ENCODE peak calls at places on chromosomes 3 and 15, in eight cellular contexts. One of them, this sample, is unnamed.

GRCh38 chr3:49872801-49873281 is 3.1 kb upstream of the CAMKV start:
- DNase-seq in HS-5: no peak
- DNase-seq in cardiac fibroblast: no peak
- DNase-seq in thoracic aorta: no peak
- DNase-seq in fibroblast of lung: no peak
- DNase-seq in AG04450: no peak
- DNase-seq in NCI-H187 treated with DMSO at 0.1 percent for 48 hours: no peak
- DNase-seq in LHCN-M2: peak
- DNase-seq in this sample: no peak

GRCh38 chr3:38916706-38917105 is 100.7 kb upstream of the SCN10A start:
- DNase-seq in fibroblast of lung: peak
- DNase-seq in NCI-H187 treated with DMSO at 0.1 percent for 48 hours: no peak
- DNase-seq in thoracic aorta: no peak
- DNase-seq in HS-5: peak
- DNase-seq in AG04450: no peak
- DNase-seq in cardiac fibroblast: peak
- DNase-seq in LHCN-M2: peak
- DNase-seq in this sample: no peak

GRCh38 chr3:55609230-55610100 is 122.4 kb upstream of the WNT5A start:
- DNase-seq in cardiac fibroblast: no peak
- DNase-seq in LHCN-M2: no peak
- DNase-seq in NCI-H187 treated with DMSO at 0.1 percent for 48 hours: no peak
- DNase-seq in fibroblast of lung: no peak
- DNase-seq in HS-5: no peak
- DNase-seq in AG04450: no peak
- DNase-seq in thoracic aorta: no peak
- DNase-seq in this sample: no peak

GRCh38 chr3:62604301-62604700 is 231.0 kb upstream of the FEZF2 start:
- DNase-seq in NCI-H187 treated with DMSO at 0.1 percent for 48 hours: no peak
- DNase-seq in HS-5: peak
- DNase-seq in AG04450: no peak
- DNase-seq in fibroblast of lung: peak
- DNase-seq in cardiac fibroblast: peak
- DNase-seq in LHCN-M2: peak
- DNase-seq in thoracic aorta: no peak
- DNase-seq in this sample: no peak

GRCh38 chr3:114624676-114625181 is 330.9 kb downstream of the TIGIT start:
- DNase-seq in LHCN-M2: peak
- DNase-seq in NCI-H187 treated with DMSO at 0.1 percent for 48 hours: no peak
- DNase-seq in cardiac fibroblast: peak
- DNase-seq in HS-5: peak
- DNase-seq in AG04450: peak
- DNase-seq in thoracic aorta: peak
- DNase-seq in fibroblast of lung: peak
- DNase-seq in this sample: peak

GRCh38 chr3:122356402-122356801 is 26.6 kb downstream of the MIX23 start:
- DNase-seq in cardiac fibroblast: peak
- DNase-seq in LHCN-M2: peak
- DNase-seq in thoracic aorta: no peak
- DNase-seq in AG04450: no peak
- DNase-seq in HS-5: no peak
- DNase-seq in NCI-H187 treated with DMSO at 0.1 percent for 48 hours: peak
- DNase-seq in fibroblast of lung: peak
- DNase-seq in this sample: no peak

GRCh38 chr15:79132770-79133169 is 42.2 kb upstream of the RASGRF1 start:
- DNase-seq in AG04450: no peak
- DNase-seq in cardiac fibroblast: no peak
- DNase-seq in thoracic aorta: no peak
- DNase-seq in HS-5: no peak
- DNase-seq in LHCN-M2: peak
- DNase-seq in NCI-H187 treated with DMSO at 0.1 percent for 48 hours: no peak
- DNase-seq in fibroblast of lung: no peak
- DNase-seq in this sample: no peak

GRCh38 chr3:11306815-11307589 is 34.8 kb downstream of the ATG7 start:
- DNase-seq in fibroblast of lung: peak
- DNase-seq in NCI-H187 treated with DMSO at 0.1 percent for 48 hours: no peak
- DNase-seq in thoracic aorta: no peak
- DNase-seq in cardiac fibroblast: peak
- DNase-seq in AG04450: no peak
- DNase-seq in LHCN-M2: peak
- DNase-seq in HS-5: no peak
- DNase-seq in this sample: no peak

GRCh38 chr15:31752905-31753304 is 277.4 kb upstream of the CHRNA7 start:
- DNase-seq in AG04450: no peak
- DNase-seq in NCI-H187 treated with DMSO at 0.1 percent for 48 hours: no peak
- DNase-seq in fibroblast of lung: no peak
- DNase-seq in thoracic aorta: no peak
- DNase-seq in cardiac fibroblast: peak
- DNase-seq in HS-5: no peak
- DNase-seq in LHCN-M2: no peak
- DNase-seq in this sample: no peak

GRCh38 chr3:147359177-147360062 is 46.9 kb downstream of the ZIC4 start:
- DNase-seq in HS-5: no peak
- DNase-seq in cardiac fibroblast: no peak
- DNase-seq in fibroblast of lung: no peak
- DNase-seq in thoracic aorta: no peak
- DNase-seq in AG04450: no peak
- DNase-seq in NCI-H187 treated with DMSO at 0.1 percent for 48 hours: no peak
- DNase-seq in LHCN-M2: no peak
- DNase-seq in this sample: no peak

GRCh38 chr3:61805510-61806080 is 244.2 kb downstream of the PTPRG start:
- DNase-seq in NCI-H187 treated with DMSO at 0.1 percent for 48 hours: no peak
- DNase-seq in fibroblast of lung: no peak
- DNase-seq in LHCN-M2: peak
- DNase-seq in cardiac fibroblast: peak
- DNase-seq in thoracic aorta: no peak
- DNase-seq in HS-5: no peak
- DNase-seq in AG04450: no peak
- DNase-seq in this sample: no peak

This sample was measured in lower leg skin.